ENCODE peak calls at places on chromosomes 12 and 14, in seven cellular contexts. I is epithelial cell of proximal tubule, F is fibroblast of lung, A is hepatocyte, B is gastrocnemius medialis, O is brain microvascular endothelial cell, Y is fibroblast of mammary gland. R is an unnamed sample.

GRCh38 chr14:81797246-81797645 is 263.6 kb upstream of the SEL1L start:
- DNase-seq in I (no peak), F (no peak), A (no peak), B (no peak), O (no peak), Y (no peak), R (no peak)

GRCh38 chr12:113896841-113897240 is 69.3 kb downstream of the RBM19 start:
- DNase-seq in I (no peak), F (no peak), A (no peak), B (no peak), O (no peak), Y (no peak), R (no peak)

GRCh38 chr12:5487971-5488955 is 56.4 kb downstream of the NTF3 start:
- DNase-seq in I (no peak), F (peak; percentile 57), A (no peak), B (no peak), O (no peak), Y (no peak), R (peak; percentile 2)

GRCh38 chr12:76529226-76529918 is 30.2 kb downstream of the OSBPL8 start:
- DNase-seq in I (peak; percentile 39), F (peak; percentile 10), A (no peak), B (no peak), O (no peak), Y (peak; percentile 7), R (peak; percentile 19)

GRCh38 chr12:114400925-114401324 is 5.0 kb downstream of the TBX5 start:
- DNase-seq in I (no peak), F (no peak), A (peak; percentile 66), B (no peak), O (no peak), Y (peak; percentile 81), R (peak; percentile 80)

GRCh38 chr12:50268482-50268881 is 14.8 kb downstream of the LIMA1 start:
- DNase-seq in I (no peak), F (no peak), A (no peak), B (no peak), O (no peak), Y (no peak), R (no peak)

GRCh38 chr14:21399311-21399870 is 15.6 kb upstream of the SUPT16H start:
- DNase-seq in I (no peak), F (no peak), A (no peak), B (no peak), O (no peak), Y (no peak), R (no peak)

GRCh38 chr12:121992059-121992879 is 29.4 kb upstream of the BCL7A start:
- DNase-seq in I (peak; percentile 97), F (peak; percentile 99), A (peak; percentile 38), B (no peak), O (peak; percentile 95), Y (peak; percentile 99), R (peak; percentile 99)

GRCh38 chr12:123097521-123098084 is 53.3 kb downstream of the PITPNM2 start:
- DNase-seq in I (no peak), F (no peak), A (no peak), B (peak; percentile 95), O (peak; percentile 3), Y (no peak), R (no peak)

GRCh38 chr12:123036471-123037285 is 56.2 kb downstream of the ARL6IP4 start:
- DNase-seq in I (no peak), F (no peak), A (no peak), B (no peak), O (no peak), Y (no peak), R (no peak)

GRCh38 chr12:102462803-102463499 is 17.4 kb downstream of the IGF1 start:
- DNase-seq in I (no peak), F (peak; percentile 83), A (no peak), B (no peak), O (no peak), Y (peak; percentile 85), R (peak; percentile 36)

GRCh38 chr12:26346748-26347147 is 151.4 kb downstream of the SSPN start:
- DNase-seq in I (no peak), F (peak; percentile 50), A (no peak), B (no peak), O (peak; percentile 39), Y (peak; percentile 17), R (no peak)

GRCh38 chr14:24911324-24912095 is 138.4 kb downstream of the STXBP6 start:
- DNase-seq in I (peak; percentile 52), F (peak; percentile 77), A (peak; percentile 54), B (no peak), O (peak; percentile 47), Y (peak; percentile 88), R (peak; percentile 93)

GRCh38 chr12:132869551-132869950 is 17.9 kb downstream of the CHFR start:
- DNase-seq in I (no peak), F (no peak), A (no peak), B (no peak), O (no peak), Y (no peak), R (no peak)

GRCh38 chr12:974281-974862 is 16.7 kb upstream of the ERC1 start:
- DNase-seq in I (no peak), F (no peak), A (no peak), B (no peak), O (no peak), Y (no peak), R (no peak)

GRCh38 chr12:95733156-95733825 is 57.3 kb downstream of the NTN4 start:
- DNase-seq in I (no peak), F (peak; percentile 91), A (peak; percentile 23), B (no peak), O (no peak), Y (peak; percentile 84), R (peak; percentile 22)

GRCh38 chr14:92717571-92718042 is 30.8 kb downstream of the LGMN start:
- DNase-seq in I (no peak), F (peak; percentile 34), A (no peak), B (no peak), O (peak; percentile 76), Y (peak; percentile 66), R (no peak)

GRCh38 chr12:79451988-79452387 is 238.8 kb downstream of the PAWR start:
- DNase-seq in I (peak; percentile 94), F (peak; percentile 92), A (peak; percentile 37), B (peak; percentile 37), O (peak; percentile 97), Y (peak; percentile 97), R (peak; percentile 85)

GRCh38 chr14:105503918-105504692 is 13.1 kb downstream of the TEDC1 start:
- DNase-seq in I (no peak), F (no peak), A (no peak), B (no peak), O (no peak), Y (no peak), R (no peak)

GRCh38 chr14:85088231-85088630 is 441.7 kb upstream of the FLRT2 start:
- DNase-seq in I (no peak), F (peak; percentile 2), A (no peak), B (no peak), O (no peak), Y (peak; percentile 50), R (peak; percentile 42)

GRCh38 chr14:71248204-71248603 is 340.9 kb downstream of the PCNX1 start:
- DNase-seq in I (no peak), F (peak; percentile 80), A (no peak), B (no peak), O (no peak), Y (peak; percentile 48), R (peak; percentile 41)

GRCh38 chr12:53299101-53299453 is 418 bp upstream of the MYG1 start:
- DNase-seq in I (no peak), F (peak; percentile 76), A (peak; percentile 70), B (no peak), O (peak; percentile 67), Y (peak; percentile 91), R (peak; percentile 91)
- H3K4me3 ChIP-seq in I (peak overlapping the region; percentile 94), F (peak overlapping the region; percentile 88), A (peak overlapping the region; percentile 75), B (peak overlapping the region; percentile 97), O (peak overlapping the region; percentile 96), Y (peak overlapping the region; percentile 75), R (peak overlapping the region; percentile 92)

DNA sequence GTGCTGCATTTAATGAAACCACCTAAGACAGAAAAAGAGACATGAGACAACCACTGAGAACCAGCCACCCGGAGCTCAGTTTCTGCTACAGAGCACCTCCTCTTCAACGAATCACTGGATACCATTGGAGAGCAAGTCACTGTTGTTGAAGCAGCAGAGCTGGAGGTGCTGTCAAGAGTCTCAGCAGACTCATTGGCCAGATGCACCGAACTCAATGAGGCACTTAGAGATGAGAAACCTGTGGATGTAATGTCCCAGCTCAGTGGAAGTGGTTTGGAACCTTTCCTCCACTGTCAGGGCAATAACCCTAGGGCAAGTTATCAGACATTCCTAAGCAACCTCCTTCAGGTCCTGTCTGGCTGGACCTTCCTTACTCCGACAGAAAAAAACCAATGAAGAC is 13.1 kb downstream of the NPC2 start:
- DNase-seq in I (no peak), F (peak; percentile 31), A (no peak), B (no peak), O (no peak), Y (no peak), R (no peak)
- TF ChIP-seq CTCF in I (no peak), F (no peak), A (no peak), B (no peak), O (no peak), Y (no peak), R (no peak)

GRCh38 chr12:52173526-52173925 is 18.3 kb downstream of the KRT80 start:
- DNase-seq in I (no peak), F (no peak), A (no peak), B (no peak), O (no peak), Y (no peak), R (no peak)

GRCh38 chr12:52178984-52179383 is 12.8 kb downstream of the KRT80 start:
- DNase-seq in I (no peak), F (no peak), A (no peak), B (no peak), O (no peak), Y (no peak), R (no peak)

GRCh38 chr12:52178443-52178842 is 13.4 kb downstream of the KRT80 start:
- DNase-seq in I (no peak), F (no peak), A (no peak), B (no peak), O (no peak), Y (no peak), R (no peak)

GRCh38 chr12:52172956-52173355 is 18.9 kb downstream of the KRT80 start:
- DNase-seq in I (no peak), F (no peak), A (no peak), B (no peak), O (no peak), Y (no peak), R (no peak)

GRCh38 chr12:52175411-52176350 is 16.1 kb downstream of the KRT80 start:
- DNase-seq in I (no peak), F (peak; percentile 50), A (no peak), B (no peak), O (no peak), Y (no peak), R (peak; percentile 65)
- H3K4me3 ChIP-seq in I (no peak overlapping the region), F (no peak overlapping the region), A (no peak overlapping the region), B (no peak overlapping the region), O (no peak overlapping the region), Y (no peak overlapping the region), R (no peak overlapping the region)

DNA sequence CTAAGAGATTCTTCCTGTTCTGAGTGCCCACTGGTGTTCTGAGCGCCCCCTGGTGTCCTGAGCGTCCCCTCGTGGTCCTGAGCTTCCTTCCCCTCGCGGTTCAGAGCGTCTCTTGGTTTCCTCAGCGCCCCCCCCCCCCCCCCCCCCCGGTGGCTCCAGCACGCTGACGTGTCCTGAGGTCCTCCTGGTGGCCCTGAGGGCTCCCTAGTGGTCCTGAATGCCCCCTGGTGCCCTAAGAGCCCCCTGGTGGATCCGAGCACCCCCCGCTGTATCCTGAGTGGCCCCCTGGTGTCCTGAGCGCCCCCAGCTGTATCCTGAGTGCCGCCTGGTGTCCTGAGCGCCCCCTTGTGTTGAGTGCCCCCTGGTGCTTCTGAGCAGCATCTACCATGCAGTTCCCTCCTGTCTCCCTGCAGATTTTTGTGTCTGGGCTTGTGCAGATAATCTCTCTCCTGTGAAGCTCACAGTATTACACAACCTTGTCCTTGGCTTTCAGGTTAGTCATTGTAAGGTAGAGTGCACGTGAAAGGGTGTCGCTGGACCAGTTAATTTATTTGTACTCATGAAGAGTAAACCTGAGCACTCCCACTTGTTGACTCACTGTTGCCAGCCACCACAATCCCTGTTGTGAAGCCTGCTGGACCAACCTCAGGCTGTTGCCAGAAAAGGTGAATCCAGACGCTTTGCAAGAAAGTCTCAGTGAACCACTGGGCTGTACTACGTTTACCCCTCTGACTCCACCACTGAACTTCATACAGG is 1168.4 kb downstream of the TMEM121 start:
- DNase-seq in I (no peak), F (no peak), A (no peak), B (no peak), O (no peak), Y (no peak), R (no peak)
- TF ChIP-seq CTCF in I (peak; percentile 13), F (no peak), A (no peak), B (no peak), O (no peak), Y (no peak), R (peak; percentile 2)